ENCODE peak calls at places on chromosomes 2 and 18, in nine cellular contexts. T is spleen, K is heart right ventricle, N is PC-3, D is osteoblast, C is pancreas, I is psoas muscle, P is thoracic aorta, S is hepatocyte. Q is an unnamed sample. For H3K9me3, the result is how much of the 10 kb centered on the place peaks cover.

GRCh38 chr2:121152861-121153260 is 132.1 kb downstream of the TFCP2L1 start:
- DNase-seq in C (no peak), D (no peak), K (no peak), S (no peak), P (no peak), T (no peak), N (no peak), I (no peak), Q (no peak)

GRCh38 chr2:8234757-8235374 is 447.0 kb upstream of the ID2 start:
- DNase-seq in P (no peak), C (no peak), N (no peak), K (no peak), S (no peak), T (no peak), D (no peak), I (no peak), Q (no peak)

GRCh38 chr2:174544802-174545201 is 52.8 kb downstream of the WIPF1 start:
- DNase-seq in T (no peak), I (no peak), C (no peak), N (no peak), S (no peak), K (no peak), P (no peak), D (no peak), Q (no peak)

GRCh38 chr18:57294547-57294946 is 57.8 kb upstream of the ST8SIA3 start:
- DNase-seq in K (no peak), I (no peak), P (no peak), N (no peak), C (no peak), T (no peak), D (no peak), S (no peak), Q (no peak)

GRCh38 chr2:69309336-69310048 is 77.5 kb downstream of the GFPT1 start:
- DNase-seq in T (no peak), I (no peak), S (peak), N (peak), K (peak), C (peak), D (peak), P (no peak), Q (no peak)

GRCh38 chr18:49727816-49728215 is 85.5 kb downstream of the ACAA2 start:
- DNase-seq in P (no peak), N (no peak), K (no peak), D (no peak), I (no peak), T (no peak), C (no peak), S (no peak), Q (no peak)

GRCh38 chr2:86482034-86482433 is 40.9 kb downstream of the KDM3A start:
- DNase-seq in K (no peak), I (no peak), N (peak), C (no peak), T (no peak), P (no peak), D (no peak), S (no peak), Q (no peak)

GRCh38 chr2:37983719-37984118 is 58.6 kb downstream of the RMDN2 start:
- DNase-seq in N (no peak), I (no peak), C (no peak), D (no peak), P (no peak), S (no peak), T (no peak), K (no peak), Q (no peak)

GRCh38 chr18:59056706-59057492 is 82.8 kb upstream of the SEC11C start:
- DNase-seq in N (peak), D (peak), I (peak), K (peak), S (peak), T (peak), P (no peak), C (peak), Q (no peak)

GRCh38 chr2:220279372-220279771 is 651.9 kb downstream of the SLC4A3 start:
- DNase-seq in C (no peak), D (peak), P (no peak), T (no peak), N (peak), K (no peak), I (no peak), S (no peak), Q (no peak)

GRCh38 chr18:37249895-37250618 is 315.5 kb downstream of the CELF4 start:
- DNase-seq in C (no peak), S (no peak), P (no peak), T (peak), D (peak), N (no peak), K (no peak), I (no peak), Q (no peak)

GRCh38 chr2:98543842-98544241 is 64.5 kb downstream of the COA5 start:
- DNase-seq in N (no peak), S (no peak), C (no peak), T (peak), D (no peak), I (no peak), K (no peak), P (no peak), Q (no peak)

GRCh38 chr2:118168606-118169005 is 80.3 kb downstream of the INSIG2 start:
- DNase-seq in T (no peak), K (no peak), D (no peak), C (no peak), I (no peak), P (no peak), N (peak), S (no peak), Q (no peak)

GRCh38 chr2:68971591-68972231 is 2.7 kb upstream of the GKN1 start:
- DNase-seq in S (no peak), C (no peak), P (no peak), T (no peak), K (no peak), N (peak), I (no peak), D (peak), Q (no peak)

GRCh38 chr18:70194227-70194890 is 11.1 kb downstream of the RTTN start:
- DNase-seq in K (no peak), P (no peak), D (no peak), S (no peak), C (no peak), T (no peak), I (no peak), N (no peak), Q (no peak)

GRCh38 chr18:69487488-69488394 is 87.1 kb downstream of the DOK6 start:
- DNase-seq in P (no peak), C (no peak), S (no peak), N (no peak), D (no peak), T (no peak), K (no peak), I (no peak), Q (no peak)

GRCh38 chr18:41703744-41704530 is 251.1 kb upstream of the PIK3C3 start:
- DNase-seq in C (no peak), D (no peak), K (no peak), I (no peak), N (no peak), T (no peak), P (no peak), S (no peak), Q (no peak)

GRCh38 chr2:241774419-241775222 is 2.0 kb upstream of the GAL3ST2 start:
- DNase-seq in N (peak), D (peak), C (peak), S (no peak), P (no peak), I (no peak), T (peak), K (no peak), Q (no peak)

GRCh38 chr18:62957885-62958472 is 242.6 kb downstream of the PHLPP1 start:
- DNase-seq in P (no peak), C (no peak), T (no peak), D (no peak), N (peak), K (no peak), I (no peak), S (no peak), Q (no peak)

GRCh38 chr2:12555012-12555645 is 161.6 kb upstream of the TRIB2 start:
- DNase-seq in C (no peak), N (peak), I (no peak), D (peak), T (no peak), P (no peak), K (no peak), S (peak), Q (no peak)

GRCh38 chr18:41771971-41772370 is 183.1 kb upstream of the PIK3C3 start:
- DNase-seq in D (no peak), S (no peak), N (no peak), P (no peak), T (no peak), C (no peak), I (no peak), K (no peak), Q (no peak)

GRCh38 chr18:9285604-9286003 is 49.0 kb upstream of the TWSG1 start:
- DNase-seq in C (no peak), T (no peak), N (no peak), S (no peak), K (no peak), I (no peak), P (no peak), D (peak), Q (no peak)

GRCh38 chr2:127408807-127409099 is 9.5 kb upstream of the PROC start:
- DNase-seq in K (no peak), P (no peak), N (no peak), S (no peak), D (no peak), T (no peak), C (no peak), I (no peak), Q (no peak)

GRCh38 chr2:47069628-47070154 is 85.4 kb downstream of the STPG4 start:
- DNase-seq in S (peak), T (no peak), K (peak), D (peak), C (peak), P (no peak), N (peak), I (peak), Q (no peak)

GRCh38 chr2:238290079-238290478 is 1.7 kb upstream of the PER2 start:
- DNase-seq in S (peak), D (no peak), C (peak), T (peak), I (peak), P (no peak), N (peak), K (peak), Q (no peak)

GRCh38 chr2:149732001-149732685 is 144.6 kb upstream of the MMADHC start:
- DNase-seq in I (no peak), D (peak), P (peak), T (no peak), K (peak), C (no peak), S (peak), N (peak), Q (no peak)

GRCh38 chr2:99988567-99988966 is 153.8 kb downstream of the AFF3 start:
- DNase-seq in T (no peak), C (no peak), I (no peak), N (no peak), P (no peak), D (no peak), K (no peak), S (no peak), Q (no peak)

GRCh38 chr2:179745615-179746263 is 115.7 kb downstream of the ZNF385B start:
- DNase-seq in P (no peak), D (no peak), N (no peak), K (no peak), S (no peak), T (no peak), C (no peak), I (no peak), Q (no peak)

GRCh38 chr2:129712586-129712985 is 266.9 kb upstream of the RAB6C start:
- DNase-seq in N (no peak), K (no peak), D (no peak), P (no peak), I (no peak), C (no peak), S (no peak), T (no peak), Q (no peak)

GRCh38 chr18:58615150-58616132 is 13.4 kb downstream of the ALPK2 start:
- DNase-seq in T (no peak), P (no peak), I (no peak), C (no peak), D (no peak), N (peak), K (no peak), S (no peak), Q (no peak)

GRCh38 chr2:200578778-200579177 is 7.0 kb upstream of the AOX1 start:
- DNase-seq in D (no peak), N (peak), K (no peak), I (no peak), C (no peak), S (peak), T (no peak), P (no peak), Q (no peak)

GRCh38 chr2:28273751-28274150 is 118.9 kb upstream of the FOSL2 start:
- DNase-seq in K (no peak), N (no peak), I (no peak), S (no peak), P (no peak), D (no peak), T (no peak), C (no peak), Q (no peak)

GRCh38 chr18:34929336-34929780 is 111.9 kb upstream of the MAPRE2 start:
- DNase-seq in I (no peak), T (no peak), K (no peak), C (no peak), S (peak), N (peak), P (no peak), D (no peak), Q (no peak)

GRCh38 chr2:54497738-54498680 is 41.9 kb downstream of the SPTBN1 start:
- DNase-seq in S (peak), P (no peak), I (peak), D (no peak), T (no peak), N (peak), C (no peak), K (no peak), Q (no peak)

GRCh38 chr2:109089602-109090300 is 39.3 kb upstream of the SH3RF3 start:
- DNase-seq in N (peak), P (no peak), I (no peak), S (no peak), D (no peak), T (no peak), C (no peak), K (no peak), Q (no peak)

GRCh38 chr2:102581911-102582310 is 37.4 kb upstream of the SLC9A2 start:
- DNase-seq in P (no peak), D (no peak), S (no peak), C (no peak), T (no peak), I (no peak), N (no peak), K (no peak), Q (no peak)

GRCh38 chr2:43453771-43454170 is 142.1 kb downstream of the THADA start:
- DNase-seq in I (no peak), K (no peak), N (no peak), D (no peak), P (no peak), S (no peak), C (no peak), T (no peak), Q (no peak)

GRCh38 chr2:4368907-4369306 is 665.5 kb downstream of the DCDC2C start:
- DNase-seq in K (no peak), N (no peak), S (no peak), D (no peak), I (no peak), P (no peak), C (no peak), T (no peak), Q (no peak)
- H3K9me3 ChIP-seq in K (under half), N (under half), S (under half), D (under half), I (under half), P (under half), C (under half), T (under half), Q (under half)

DNA sequence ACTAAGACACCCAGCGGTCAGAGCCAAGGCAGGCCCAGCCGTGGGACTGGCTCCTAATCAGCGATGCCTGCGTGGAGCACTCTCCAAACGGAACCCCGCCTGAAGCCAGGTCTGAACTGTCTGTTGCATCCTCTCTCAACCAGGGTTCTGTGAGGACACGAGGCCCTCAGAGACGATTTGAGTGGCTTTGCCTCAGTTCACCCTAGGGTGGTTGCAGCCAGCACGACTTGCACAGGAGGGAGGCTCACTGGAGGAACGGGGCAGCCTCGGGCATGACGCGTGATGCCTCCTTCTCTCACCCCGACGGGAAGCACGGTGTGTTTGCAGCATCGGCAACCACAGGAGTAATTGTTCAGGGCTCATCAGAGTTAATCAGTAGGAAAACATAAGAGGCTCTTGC is 336.4 kb downstream of the EIPR1 start:
- DNase-seq in N (no peak), D (no peak), C (no peak), T (no peak), P (no peak), I (no peak), S (no peak), K (no peak), Q (no peak)
- H3K9me3 ChIP-seq in N (under half), D (under half), C (under half), T (under half), P (under half), I (under half), S (under half), K (under half), Q (under half)

GRCh38 chr18:76444436-76445105 is 50.5 kb downstream of the ZNF516 start:
- DNase-seq in K (no peak), C (no peak), N (no peak), D (peak), S (no peak), T (peak), P (no peak), I (no peak), Q (no peak)
- H3K9me3 ChIP-seq in K (under half), C (under half), N (under half), D (under half), S (under half), T (under half), P (under half), I (under half), Q (under half)

DNA sequence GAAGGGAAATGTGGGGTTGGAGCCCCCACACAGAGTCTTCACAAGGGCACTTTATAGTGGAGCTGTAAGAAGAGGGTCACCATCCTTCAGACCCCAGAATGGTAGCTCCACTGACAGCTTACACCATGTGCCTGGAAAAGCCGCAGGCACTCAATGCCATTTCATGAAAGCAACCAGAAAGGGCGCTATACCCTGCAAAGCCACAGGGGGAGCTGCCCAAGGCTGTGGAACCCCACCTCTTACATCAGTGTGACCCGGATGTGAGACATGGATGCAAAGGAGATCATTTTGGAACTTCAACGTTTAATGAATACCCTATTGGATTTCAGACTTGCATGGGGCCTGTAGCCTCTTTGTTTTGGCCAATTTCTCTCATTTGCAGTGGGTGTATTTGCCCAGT is 694.7 kb downstream of the CBLN2 start:
- DNase-seq in C (no peak), T (no peak), I (no peak), S (no peak), N (no peak), D (no peak), P (no peak), K (no peak), Q (no peak)
- H3K9me3 ChIP-seq in C (under half), T (under half), I (under half), S (under half), N (under half), D (under half), P (under half), K (under half), Q (under half)

GRCh38 chr2:217756375-217757107 is 246.3 kb downstream of the TNS1 start:
- DNase-seq in S (peak), N (peak), D (peak), K (peak), C (peak), I (peak), P (no peak), T (peak), Q (peak)

GRCh38 chr2:217766356-217766755 is 236.4 kb downstream of the TNS1 start:
- DNase-seq in N (no peak), S (no peak), D (no peak), K (no peak), T (no peak), P (no peak), C (no peak), I (no peak), Q (no peak)

GRCh38 chr2:217759991-217760390 is 242.8 kb downstream of the TNS1 start:
- DNase-seq in I (no peak), D (no peak), P (no peak), K (no peak), S (no peak), C (no peak), T (no peak), N (no peak), Q (no peak)

GRCh38 chr2:217757108-217757463 is 245.7 kb downstream of the TNS1 start:
- DNase-seq in N (no peak), P (no peak), C (no peak), I (no peak), K (no peak), D (no peak), S (no peak), T (no peak), Q (no peak)

GRCh38 chr2:217761645-217762277 is 241.0 kb downstream of the TNS1 start:
- DNase-seq in S (no peak), N (no peak), K (no peak), T (no peak), I (no peak), C (no peak), P (no peak), D (no peak), Q (no peak)
- H3K9me3 ChIP-seq in S (under half), N (under half), K (under half), T (under half), I (under half), C (under half), P (under half), D (under half), Q (under half)

GRCh38 chr2:234701421-234701820 is 204.5 kb upstream of the ARL4C start:
- DNase-seq in I (no peak), T (no peak), D (peak), K (no peak), C (no peak), P (no peak), N (no peak), S (no peak), Q (no peak)

GRCh38 chr2:234702731-234703225 is 205.9 kb upstream of the ARL4C start:
- DNase-seq in N (peak), K (no peak), I (no peak), S (no peak), C (no peak), D (no peak), P (no peak), T (no peak), Q (no peak)

GRCh38 chr2:234701841-234702240 is 205.0 kb upstream of the ARL4C start:
- DNase-seq in C (no peak), K (no peak), S (no peak), I (no peak), N (no peak), D (no peak), T (no peak), P (no peak), Q (no peak)

GRCh38 chr2:234695981-234696380 is 199.1 kb upstream of the ARL4C start:
- DNase-seq in T (no peak), K (no peak), I (no peak), D (peak), N (no peak), S (no peak), P (no peak), C (no peak), Q (no peak)

DNA sequence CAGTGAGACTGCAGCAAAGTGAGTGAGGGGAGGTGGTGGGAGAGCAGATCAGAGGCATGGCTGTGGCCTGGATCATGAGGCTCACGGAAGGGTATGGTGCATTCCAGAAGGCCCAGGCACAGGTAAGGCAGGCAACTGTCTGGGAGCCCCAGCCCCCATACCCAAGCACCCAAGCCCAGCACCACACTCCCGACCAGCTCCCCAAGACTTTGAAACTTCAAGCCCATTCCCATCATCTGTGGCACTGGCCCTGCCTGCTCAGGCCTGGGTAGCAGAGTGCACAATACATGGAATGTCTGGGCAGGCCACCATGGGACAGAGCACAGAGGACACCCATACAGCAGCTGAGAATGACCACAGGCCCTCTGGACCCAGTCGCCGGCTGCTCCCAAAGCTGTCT is 202.6 kb upstream of the ARL4C start:
- DNase-seq in D (no peak), N (no peak), T (no peak), K (no peak), C (no peak), P (no peak), I (no peak), S (no peak), Q (no peak)
- H3K9me3 ChIP-seq in D (under half), N (under half), T (under half), K (under half), C (under half), P (under half), I (under half), S (under half), Q (under half)

DNA sequence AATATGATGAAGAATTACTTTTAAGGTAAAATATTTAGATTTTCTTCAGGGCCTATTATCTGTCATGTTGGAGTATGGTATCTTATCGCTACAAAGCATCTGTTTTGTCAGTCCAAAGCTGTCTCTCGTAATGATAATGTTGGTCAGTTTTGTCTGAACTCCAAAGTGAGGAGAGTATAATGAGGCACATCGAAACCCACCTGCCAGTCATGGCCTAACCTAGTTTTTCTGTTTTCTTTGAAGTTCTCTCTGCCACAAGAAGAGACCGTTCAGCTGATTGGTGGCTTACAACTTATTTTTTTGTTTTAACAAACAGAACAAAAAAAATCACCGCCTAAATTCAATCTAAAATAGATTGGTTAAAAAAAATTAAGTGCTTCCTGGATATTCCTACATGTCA is 1387.9 kb downstream of the RPIA start:
- DNase-seq in T (no peak), D (no peak), N (no peak), I (no peak), S (no peak), K (no peak), C (no peak), P (no peak), Q (no peak)
- H3K9me3 ChIP-seq in T (under half), D (under half), N (under half), I (under half), S (under half), K (under half), C (under half), P (under half), Q (under half)

Q was measured in T-helper 17 cell.